ENCODE peak calls at places on chromosomes 11 and 22, in eight cellular contexts. W is right lobe of liver, C is K562, U is HCT116, O is left lung, V is HepG2, X is brain microvascular endothelial cell, G is IMR-90. Q is an unnamed sample.

GRCh38 chr11:125975634-125976033 is 29.8 kb downstream of the VSIG10L2 start:
- DNase-seq in W (no peak), C (no peak), U (no peak), O (no peak), V (no peak), X (no peak), G (no peak), Q (no peak)

GRCh38 chr11:75931124-75931523 is 116.1 kb downstream of the UVRAG start:
- DNase-seq in W (no peak), C (no peak), U (no peak), O (no peak), V (no peak), X (peak; percentile 52), G (peak; percentile 68), Q (peak; percentile 10)

GRCh38 chr22:44537016-44537936 is 39.2 kb upstream of the RTL6 start:
- DNase-seq in W (no peak), C (no peak), U (no peak), O (no peak), V (no peak), X (no peak), G (no peak), Q (no peak)

GRCh38 chr22:37069719-37070118 is 18.2 kb downstream of the KCTD17 start:
- DNase-seq in W (no peak), C (no peak), U (no peak), O (no peak), V (no peak), X (no peak), G (no peak), Q (no peak)

GRCh38 chr22:35627267-35628041 is 10.3 kb upstream of the MB start:
- DNase-seq in W (peak; percentile 84), C (no peak), U (peak; percentile 69), O (peak; percentile 86), V (peak; percentile 64), X (peak; percentile 85), G (peak; percentile 90), Q (peak; percentile 84)

GRCh38 chr11:107549253-107549953 is 16.1 kb downstream of the ALKBH8 start:
- DNase-seq in W (no peak), C (peak; percentile 36), U (no peak), O (no peak), V (peak; percentile 29), X (peak; percentile 25), G (peak; percentile 51), Q (peak; percentile 65)

GRCh38 chr11:20127671-20128527 is 32.4 kb downstream of the DBX1 start:
- DNase-seq in W (peak; percentile 76), C (peak; percentile 70), U (peak; percentile 44), O (peak; percentile 60), V (peak; percentile 52), X (peak; percentile 64), G (peak; percentile 69), Q (peak; percentile 82)

GRCh38 chr11:16226245-16226644 is 130.1 kb downstream of the SOX6 start:
- DNase-seq in W (peak; percentile 81), C (no peak), U (no peak), O (peak; percentile 34), V (peak; percentile 56), X (no peak), G (peak; percentile 67), Q (peak; percentile 44)

GRCh38 chr11:83836883-83837654 is 550.9 kb upstream of the CCDC90B start:
- DNase-seq in W (peak; percentile 58), C (peak; percentile 34), U (peak; percentile 24), O (no peak), V (peak; percentile 65), X (peak; percentile 60), G (peak; percentile 50), Q (peak; percentile 52)

GRCh38 chr11:59437770-59438169 is 1.5 kb downstream of the OR5A1 start:
- DNase-seq in W (no peak), C (no peak), U (no peak), O (no peak), V (no peak), X (no peak), G (no peak), Q (no peak)

GRCh38 chr22:32830473-32830872 is 29.0 kb downstream of the TIMP3 start:
- DNase-seq in W (peak; percentile 77), C (no peak), U (no peak), O (no peak), V (no peak), X (peak; percentile 42), G (no peak), Q (no peak)

GRCh38 chr11:124669193-124669592 is 4.3 kb downstream of the SIAE start:
- DNase-seq in W (no peak), C (peak; percentile 61), U (peak; percentile 28), O (no peak), V (peak; percentile 33), X (peak; percentile 44), G (peak; percentile 54), Q (peak; percentile 59)

GRCh38 chr22:21624120-21624879 is 5.5 kb downstream of the YDJC start:
- DNase-seq in W (no peak), C (peak; percentile 96), U (no peak), O (no peak), V (no peak), X (no peak), G (peak; percentile 23), Q (peak; percentile 18)

GRCh38 chr11:65492637-65493366 is 6.0 kb upstream of the MALAT1 start:
- DNase-seq in W (peak; percentile 75), C (no peak), U (no peak), O (peak; percentile 89), V (no peak), X (peak; percentile 81), G (peak; percentile 89), Q (peak; percentile 94)

GRCh38 chr22:17944205-17944725 is 80.1 kb downstream of the MICAL3 start:
- DNase-seq in W (no peak), C (no peak), U (no peak), O (no peak), V (no peak), X (no peak), G (no peak), Q (no peak)

GRCh38 chr22:17672417-17672991 is 33.9 kb downstream of the BCL2L13 start:
- DNase-seq in W (no peak), C (no peak), U (no peak), O (no peak), V (no peak), X (no peak), G (peak; percentile 37), Q (no peak)

GRCh38 chr11:133163463-133164419 is 368.6 kb downstream of the OPCML start:
- DNase-seq in W (no peak), C (peak; percentile 17), U (no peak), O (no peak), V (peak; percentile 51), X (peak; percentile 36), G (peak; percentile 20), Q (peak; percentile 61)

GRCh38 chr22:44546686-44547310 is 48.8 kb upstream of the RTL6 start:
- DNase-seq in W (no peak), C (no peak), U (no peak), O (peak; percentile 6), V (no peak), X (no peak), G (no peak), Q (no peak)

GRCh38 chr11:114058871-114059277 is 637 bp upstream of the ZBTB16 start:
- DNase-seq in W (peak; percentile 61), C (no peak), U (no peak), O (no peak), V (no peak), X (no peak), G (no peak), Q (no peak)

GRCh38 chr11:9573054-9573774 is at the start of gene WEE1:
- DNase-seq in W (peak; percentile 99), C (peak; percentile 95), U (peak; percentile 96), O (peak; percentile 98), V (peak; percentile 94), X (peak; percentile 97), G (peak; percentile 98), Q (peak; percentile 97)

DNA sequence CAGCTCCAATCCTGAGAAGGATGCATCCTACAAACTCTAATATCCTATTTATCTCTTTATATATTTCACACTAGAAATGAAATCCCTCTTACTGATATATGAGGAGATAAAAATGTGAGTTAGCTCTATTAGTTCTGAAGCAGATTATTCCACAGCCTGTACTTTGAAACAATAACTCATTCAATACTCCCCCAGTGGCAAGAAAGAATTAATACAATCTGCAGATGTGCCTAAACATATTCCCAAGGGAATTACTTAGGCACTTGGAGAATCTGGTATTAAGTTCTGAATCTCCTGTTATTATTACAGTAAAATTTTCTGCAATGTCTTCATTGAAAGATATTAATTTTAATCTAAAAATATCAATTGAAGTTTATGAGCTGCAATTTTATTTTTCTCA is 59.4 kb downstream of the DDI1 start:
- DNase-seq in W (no peak), C (no peak), U (no peak), O (no peak), V (no peak), X (no peak), G (no peak), Q (peak; percentile 24)
- TF ChIP-seq CTCF in W (no peak), C (no peak), U (peak; percentile 38), O (no peak), V (no peak), X (no peak), G (no peak), Q (peak; percentile 2)

GRCh38 chr11:14203392-14203791 is 155.6 kb downstream of the RRAS2 start:
- DNase-seq in W (no peak), C (no peak), U (no peak), O (no peak), V (no peak), X (no peak), G (no peak), Q (no peak)
- H3K27ac ChIP-seq in W (no peak overlapping the region), C (no peak overlapping the region), U (no peak overlapping the region), O (no peak overlapping the region), V (no peak overlapping the region), X (no peak overlapping the region), G (no peak overlapping the region), Q (no peak overlapping the region)

GRCh38 chr22:25420925-25421904 is 143.3 kb upstream of the GRK3 start:
- DNase-seq in W (no peak), C (no peak), U (no peak), O (no peak), V (no peak), X (no peak), G (no peak), Q (no peak)
- TF ChIP-seq CTCF in W (no peak), C (no peak), U (no peak), O (no peak), V (no peak), X (peak; percentile 3), G (peak; percentile 13), Q (no peak)

DNA sequence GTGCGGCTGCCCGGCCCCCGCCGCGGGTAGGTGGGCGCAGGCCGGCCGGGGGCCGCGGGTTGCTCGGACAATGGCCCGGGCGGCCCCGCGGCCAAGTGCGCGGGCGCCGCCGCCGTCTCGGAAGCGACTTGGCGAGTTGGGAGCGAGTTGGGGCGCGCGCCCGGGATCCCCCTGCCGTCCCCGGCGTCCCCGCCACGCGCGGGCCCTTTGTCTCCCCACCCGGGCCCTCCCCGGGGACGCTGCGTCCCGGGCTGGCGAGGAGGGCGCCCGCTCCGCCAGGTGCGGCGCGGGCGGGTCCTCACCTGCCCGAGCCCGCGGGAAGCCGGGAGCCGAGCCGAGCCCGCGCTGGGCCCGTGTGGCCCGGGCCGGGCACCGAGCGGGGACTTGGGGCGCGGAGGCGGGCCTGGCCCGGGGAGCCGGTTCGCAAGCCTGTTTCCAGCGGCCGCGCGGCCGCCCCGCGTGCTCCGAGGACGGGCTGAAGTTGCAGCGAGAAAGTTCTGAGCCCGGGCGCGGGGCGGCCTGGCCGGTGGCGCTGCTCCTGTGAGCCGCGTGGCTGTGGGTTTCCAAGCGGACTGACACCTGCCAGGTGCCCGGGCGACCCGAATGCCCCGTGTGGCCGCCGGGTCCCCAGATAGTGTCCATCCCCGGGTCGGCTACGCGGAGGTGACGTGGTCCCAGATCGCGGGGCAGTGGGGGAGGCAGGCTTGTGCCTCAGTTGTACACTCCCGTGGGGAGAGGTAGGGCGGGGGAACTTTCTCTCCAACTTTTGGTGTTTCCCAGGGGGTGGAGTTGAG is 586 bp downstream of the LRP5 start:
- DNase-seq in W (no peak), C (peak; percentile 81), U (no peak), O (no peak), V (no peak), X (no peak), G (no peak), Q (no peak)
- H3K27ac ChIP-seq in W (peak overlapping the region; percentile 94), C (peak overlapping the region; percentile 90), U (peak overlapping the region; percentile 93), O (no peak overlapping the region), V (peak overlapping the region; percentile 91), X (peak overlapping the region; percentile 64), G (peak overlapping the region; percentile 19), Q (peak overlapping the region; percentile 52)

Q was measured in cardiac muscle cell.